ENCODE peak calls at places on chromosomes 4 and X, in nine cellular contexts. Q, C, Z, R, N, L, H, J and E are unnamed samples.
A peak's percentile ranks its signal among the peaks of the same experiment; 100 is the strongest.

GRCh38 chr4:65671402-65671801 is 1.1 kb upstream of the EPHA5 start:
- DNase-seq in Q (no peak), C (no peak), Z (no peak), R (no peak), N (no peak), L (no peak), H (no peak), J (peak; percentile 10), E (no peak)

GRCh38 chrX:109533005-109533404 is 3.6 kb upstream of the NXT2 start:
- DNase-seq in Q (no peak), C (no peak), Z (no peak), R (no peak), N (no peak), L (no peak), H (no peak), J (no peak), E (no peak)

GRCh38 chr4:38834570-38834969 is 22.0 kb downstream of the TLR6 start:
- DNase-seq in Q (no peak), C (no peak), Z (no peak), R (no peak), N (no peak), L (no peak), H (no peak), J (no peak), E (no peak)

GRCh38 chr4:31235961-31236360 is 515.8 kb downstream of the PCDH7 start:
- DNase-seq in Q (no peak), C (no peak), Z (no peak), R (no peak), N (no peak), L (no peak), H (no peak), J (no peak), E (no peak)

GRCh38 chr4:3257691-3258482 is 8.9 kb downstream of the MSANTD1 start:
- DNase-seq in Q (no peak), C (no peak), Z (no peak), R (no peak), N (no peak), L (peak; percentile 23), H (peak; percentile 76), J (peak; percentile 83), E (no peak)

GRCh38 chr4:89836897-89837384 is at the start of gene SNCA:
- DNase-seq in Q (peak; percentile 49), C (peak; percentile 27), Z (peak; percentile 16), R (no peak), N (peak; percentile 72), L (peak; percentile 39), H (peak; percentile 70), J (peak; percentile 60), E (peak; percentile 28)

GRCh38 chrX:21800344-21800770 is 39.1 kb upstream of the MBTPS2 start:
- DNase-seq in Q (no peak), C (no peak), Z (no peak), R (no peak), N (no peak), L (peak; percentile 22), H (peak; percentile 3), J (peak; percentile 9), E (no peak)

GRCh38 chr4:186699298-186699697 is 24.4 kb downstream of the FAT1 start:
- DNase-seq in Q (no peak), C (no peak), Z (no peak), R (no peak), N (no peak), L (peak; percentile 49), H (no peak), J (peak; percentile 88), E (no peak)

GRCh38 chr4:52655505-52655904 is 3.6 kb downstream of the USP46 start:
- DNase-seq in Q (no peak), C (no peak), Z (no peak), R (no peak), N (no peak), L (no peak), H (no peak), J (peak; percentile 45), E (no peak)

GRCh38 chrX:117972681-117973080 is 143.9 kb downstream of the KLHL13 start:
- DNase-seq in Q (no peak), C (no peak), Z (peak; percentile 18), R (no peak), N (no peak), L (no peak), H (peak; percentile 44), J (no peak), E (no peak)

GRCh38 chr4:126960760-126961159 is 672.0 kb upstream of the INTU start:
- DNase-seq in Q (no peak), C (no peak), Z (no peak), R (no peak), N (no peak), L (no peak), H (no peak), J (no peak), E (no peak)

GRCh38 chr4:145130788-145131398 is 32.8 kb downstream of the ABCE1 start:
- DNase-seq in Q (no peak), C (peak; percentile 11), Z (no peak), R (no peak), N (no peak), L (peak; percentile 85), H (peak; percentile 0), J (peak; percentile 44), E (no peak)

GRCh38 chr4:85879518-85879917 is 404.6 kb downstream of the ARHGAP24 start:
- DNase-seq in Q (no peak), C (no peak), Z (no peak), R (no peak), N (no peak), L (no peak), H (no peak), J (no peak), E (no peak)

GRCh38 chr4:88006956-88007303 is 505 bp upstream of the PKD2 start:
- DNase-seq in Q (no peak), C (no peak), Z (no peak), R (no peak), N (no peak), L (no peak), H (no peak), J (no peak), E (no peak)

GRCh38 chr4:72971572-72971971 is 97.9 kb downstream of the COX18 start:
- DNase-seq in Q (no peak), C (no peak), Z (no peak), R (no peak), N (no peak), L (peak; percentile 86), H (peak; percentile 37), J (peak; percentile 91), E (no peak)